ENCODE peak calls at places on chromosomes 2 and 18, in six cellular contexts. W is K562, Y is GM23248, I is mammary epithelial cell, O is fibroblast of lung, H is PC-3. B is an unnamed sample.
A peak's percentile ranks its signal among the peaks of the same experiment; 100 is the strongest.

GRCh38 chr2:222756362-222756831 is 84.9 kb downstream of the MOGAT1 start:
- DNase-seq in O (no peak), I (peak; percentile 80), H (peak; percentile 11), Y (peak; percentile 11), W (no peak), B (peak; percentile 90)

GRCh38 chr18:59298871-59299270 is 19.6 kb downstream of the CPLX4 start:
- DNase-seq in H (no peak), W (no peak), O (no peak), I (no peak), Y (no peak), B (no peak)

GRCh38 chr2:14896280-14896679 is 263.8 kb downstream of the LRATD1 start:
- DNase-seq in H (no peak), W (no peak), Y (no peak), O (no peak), I (no peak), B (no peak)

GRCh38 chr2:238145851-238146250 is 7.4 kb downstream of the KLHL30 start:
- DNase-seq in H (peak; percentile 28), W (no peak), Y (no peak), O (no peak), I (no peak), B (no peak)

GRCh38 chr2:20669609-20670314 is 2.8 kb downstream of the GDF7 start:
- DNase-seq in O (no peak), W (no peak), Y (no peak), I (no peak), H (no peak), B (no peak)

GRCh38 chr2:220134756-220135534 is 507.5 kb downstream of the SLC4A3 start:
- DNase-seq in W (no peak), H (peak; percentile 39), Y (no peak), I (peak; percentile 21), O (peak; percentile 33), B (no peak)

GRCh38 chr18:63342206-63342605 is 22.6 kb upstream of the BCL2 start:
- DNase-seq in Y (peak; percentile 37), O (peak; percentile 55), W (peak; percentile 38), H (peak; percentile 52), I (no peak), B (no peak)

GRCh38 chr2:23954325-23955014 is 14.2 kb downstream of the UBXN2A start:
- DNase-seq in W (no peak), H (no peak), I (no peak), O (peak; percentile 38), Y (peak; percentile 50), B (no peak)

GRCh38 chr18:48670751-48671560 is 132.1 kb downstream of the CTIF start:
- DNase-seq in W (no peak), H (no peak), I (no peak), Y (no peak), O (no peak), B (no peak)

GRCh38 chr2:166786707-166787106 is 101.6 kb upstream of the XIRP2 start:
- DNase-seq in Y (no peak), H (no peak), I (no peak), W (no peak), O (no peak), B (no peak)

GRCh38 chr2:117190856-117191255 is 623.6 kb upstream of the DDX18 start:
- DNase-seq in Y (no peak), I (no peak), H (no peak), W (no peak), O (no peak), B (no peak)

GRCh38 chr2:150466770-150467640 is 20.5 kb downstream of the RND3 start:
- DNase-seq in Y (peak; percentile 82), I (peak; percentile 49), H (peak; percentile 63), O (peak; percentile 94), W (no peak), B (no peak)

GRCh38 chr2:59177748-59178147 is 936.6 kb upstream of the FANCL start:
- DNase-seq in Y (no peak), I (no peak), H (no peak), W (no peak), O (no peak), B (no peak)

GRCh38 chr2:15933184-15933845 is 7.0 kb upstream of the MYCN start:
- DNase-seq in Y (no peak), O (no peak), W (no peak), I (no peak), H (no peak), B (no peak)

GRCh38 chr2:172782506-172783090 is 47.0 kb downstream of the RAPGEF4 start:
- DNase-seq in Y (peak; percentile 56), H (peak; percentile 6), I (no peak), O (no peak), W (no peak), B (no peak)

GRCh38 chr2:84970956-84971798 is at the start of gene KCMF1:
- DNase-seq in O (peak; percentile 71), I (peak; percentile 77), W (peak; percentile 90), Y (peak; percentile 86), H (peak; percentile 75), B (no peak)

GRCh38 chr2:143824796-143825195 is 695.1 kb downstream of the ZEB2 start:
- DNase-seq in Y (no peak), I (no peak), H (no peak), W (no peak), O (no peak), B (no peak)

GRCh38 chr2:142989276-142990204 is 112.1 kb downstream of the KYNU start:
- DNase-seq in I (peak; percentile 7), W (no peak), O (peak; percentile 86), H (peak; percentile 61), Y (peak; percentile 60), B (no peak)

GRCh38 chr18:35289293-35290069 is 548 bp downstream of the ZSCAN30 start:
- DNase-seq in Y (peak; percentile 58), H (no peak), W (peak; percentile 19), O (peak; percentile 18), I (peak; percentile 2), B (no peak)

GRCh38 chr18:79516441-79516931 is 120.8 kb downstream of the NFATC1 start:
- DNase-seq in W (no peak), O (no peak), I (no peak), Y (no peak), H (no peak), B (no peak)

GRCh38 chr2:237532225-237532624 is 34.1 kb upstream of the PRLH start:
- DNase-seq in W (no peak), O (no peak), I (peak; percentile 24), Y (no peak), H (no peak), B (no peak)

GRCh38 chr2:37554687-37555086 is 116.8 kb downstream of the CDC42EP3 start:
- DNase-seq in I (no peak), O (no peak), Y (no peak), W (no peak), H (no peak), B (no peak)

GRCh38 chr2:37554157-37554515 is 117.3 kb downstream of the CDC42EP3 start:
- DNase-seq in Y (no peak), O (no peak), W (no peak), H (no peak), I (no peak), B (no peak)

GRCh38 chr2:37553411-37554156 is 117.9 kb downstream of the CDC42EP3 start:
- DNase-seq in W (no peak), I (no peak), Y (no peak), O (no peak), H (no peak), B (no peak)

GRCh38 chr2:37556256-37556655 is 115.2 kb downstream of the CDC42EP3 start:
- DNase-seq in O (no peak), H (no peak), W (no peak), I (no peak), Y (no peak), B (no peak)

DNA sequence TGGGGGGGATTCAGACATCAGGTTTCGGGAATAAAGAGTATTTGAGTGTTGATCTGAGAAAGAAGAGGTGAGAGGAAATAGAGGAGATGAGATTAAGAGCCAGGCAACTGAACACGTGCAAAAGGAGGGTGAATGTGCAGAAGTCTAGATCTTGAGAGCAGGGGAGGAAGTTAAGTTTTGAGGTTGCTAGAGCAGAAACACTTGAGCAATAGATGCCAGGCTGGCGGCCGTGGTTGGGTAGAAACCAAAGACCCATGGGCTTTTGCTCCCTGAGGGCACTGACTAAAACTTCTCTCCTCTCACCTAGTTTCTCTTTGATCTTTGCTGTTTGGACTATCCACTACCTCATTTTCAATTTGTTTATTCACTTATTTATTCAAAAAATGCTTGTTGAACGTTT is 116.0 kb downstream of the CDC42EP3 start:
- DNase-seq in H (no peak), O (no peak), I (peak; percentile 9), W (no peak), Y (no peak), B (no peak)
- H3K4me2 ChIP-seq in H (no peak overlapping the region), O (no peak overlapping the region), I (no peak overlapping the region), W (no peak overlapping the region), Y (no peak overlapping the region), B (no peak overlapping the region)

GRCh38 chr2:3466482-3466863 is 52.9 kb downstream of the ADI1 start:
- DNase-seq in I (no peak), O (no peak), Y (no peak), H (no peak), W (no peak), B (no peak)
- H3K9ac ChIP-seq in I (no peak overlapping the region), O (no peak overlapping the region), Y (peak overlapping the region; percentile 61), H (no peak overlapping the region), W (no peak overlapping the region), B (no peak overlapping the region)

DNA sequence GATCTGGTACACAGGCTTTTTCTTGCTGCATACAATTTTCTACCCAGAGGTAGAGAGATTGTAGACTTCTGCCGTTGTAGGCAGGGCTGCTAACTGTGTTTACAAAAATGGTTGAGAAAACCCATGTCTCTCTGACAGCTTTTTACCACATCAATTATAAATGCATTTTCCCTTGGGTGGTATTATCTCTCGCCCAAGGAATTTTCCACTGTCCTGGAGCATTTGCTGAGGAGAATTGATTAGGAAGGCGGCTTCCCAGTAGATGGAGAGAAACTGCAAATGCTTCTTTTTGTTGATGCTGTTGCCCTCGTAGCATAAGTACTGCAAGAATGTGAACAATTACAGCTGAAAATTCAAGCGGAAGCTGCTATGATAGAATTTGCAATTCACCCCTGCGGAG is 1007.7 kb upstream of the KLHL29 start:
- DNase-seq in I (no peak), O (no peak), H (no peak), W (no peak), Y (no peak), B (no peak)
- H3K4me2 ChIP-seq in I (no peak overlapping the region), O (no peak overlapping the region), H (no peak overlapping the region), W (no peak overlapping the region), Y (no peak overlapping the region), B (no peak overlapping the region)

DNA sequence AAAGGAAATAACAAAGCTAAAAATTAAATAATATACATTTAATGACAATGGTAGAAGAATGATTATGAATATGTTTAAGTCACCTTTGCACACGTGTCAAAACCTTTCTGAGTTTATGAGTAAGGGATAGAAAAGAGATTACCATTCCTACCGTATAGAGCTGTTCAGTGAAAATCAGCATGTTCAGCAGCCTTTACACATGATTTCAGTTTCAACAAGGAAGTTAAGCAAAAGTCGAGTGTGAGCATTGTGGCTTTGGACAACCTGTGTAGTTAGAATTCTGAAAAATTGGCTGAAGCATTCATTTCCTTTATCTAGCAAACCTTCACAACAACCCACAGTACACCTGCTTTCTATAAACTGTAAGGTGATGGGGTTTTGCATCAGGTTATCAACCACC is 499.1 kb downstream of the IRS1 start:
- DNase-seq in O (no peak), Y (no peak), W (no peak), I (no peak), H (no peak), B (no peak)
- H3K9ac ChIP-seq in O (no peak overlapping the region), Y (no peak overlapping the region), W (no peak overlapping the region), I (no peak overlapping the region), H (no peak overlapping the region), B (no peak overlapping the region)

B was measured in keratinocyte.